ENCODE peak calls at places on chromosomes 5 and 9, in five cellular contexts. I is adrenal gland; V is ovary; T is naive thymus-derived CD4-positive, alpha-beta T cell; B is fibroblast of the aortic adventitia. D is an unnamed sample.

GRCh38 chr5:141654298-141654697 is 3.1 kb upstream of the FCHSD1 start:
- DNase-seq in T (no peak), I (no peak), B (peak), V (no peak), D (no peak)

GRCh38 chr5:103397996-103398581 is 139.5 kb downstream of the MACIR start:
- DNase-seq in I (no peak), T (no peak), B (peak), V (no peak), D (no peak)

GRCh38 chr9:72440383-72440782 is 75.4 kb upstream of the ZFAND5 start:
- DNase-seq in B (no peak), V (no peak), T (no peak), I (no peak), D (no peak)

GRCh38 chr9:82031538-82032280 is 43.1 kb downstream of the SPATA31D1 start:
- DNase-seq in T (no peak), I (peak), V (no peak), B (peak), D (no peak)

GRCh38 chr9:12882430-12882829 is 107.6 kb downstream of the LURAP1L start:
- DNase-seq in T (no peak), B (peak), V (no peak), I (no peak), D (no peak)

GRCh38 chr5:103587185-103587748 is 24.7 kb upstream of the NUDT12 start:
- DNase-seq in I (no peak), V (no peak), B (peak), T (no peak), D (no peak)

GRCh38 chr5:133404724-133405123 is 207.6 kb downstream of the FSTL4 start:
- DNase-seq in B (no peak), V (no peak), I (no peak), T (no peak), D (no peak)

GRCh38 chr5:164728733-164729132 is 1223.3 kb downstream of the MAT2B start:
- DNase-seq in B (no peak), I (no peak), V (no peak), T (no peak), D (no peak)

GRCh38 chr5:51028394-51028793 is 354.9 kb upstream of the ISL1 start:
- DNase-seq in T (no peak), I (no peak), B (no peak), V (no peak), D (no peak)

GRCh38 chr5:111930905-111931461 is 174.0 kb upstream of the NREP start:
- DNase-seq in B (peak), I (no peak), V (no peak), T (no peak), D (no peak)

GRCh38 chr9:79667716-79668458 is 96.1 kb downstream of the TLE4 start:
- DNase-seq in T (no peak), B (no peak), I (no peak), V (no peak), D (no peak)

GRCh38 chr5:55320571-55320970 is 12.8 kb downstream of the MTREX start:
- DNase-seq in B (peak), V (no peak), I (peak), T (no peak), D (no peak)

GRCh38 chr9:14173730-14174129 is 140.2 kb downstream of the NFIB start:
- DNase-seq in I (no peak), V (no peak), T (no peak), B (no peak), D (no peak)

GRCh38 chr5:153517105-153517700 is 26.7 kb downstream of the GRIA1 start:
- DNase-seq in I (no peak), T (no peak), V (no peak), B (no peak), D (no peak)

GRCh38 chr9:87267701-87268100 is 230.0 kb upstream of the DAPK1 start:
- DNase-seq in V (no peak), B (peak), T (no peak), I (no peak), D (no peak)

GRCh38 chr5:149754481-149754880 is 24.4 kb downstream of the PPARGC1B start:
- DNase-seq in I (no peak), V (no peak), T (no peak), B (no peak), D (no peak)

GRCh38 chr9:36535106-36535505 is 37.6 kb upstream of the MELK start:
- DNase-seq in I (no peak), V (no peak), B (no peak), T (no peak), D (no peak)

GRCh38 chr5:90519081-90519480 is 10.3 kb downstream of the LYSMD3 start:
- DNase-seq in I (no peak), T (no peak), V (no peak), B (no peak), D (no peak)

DNA sequence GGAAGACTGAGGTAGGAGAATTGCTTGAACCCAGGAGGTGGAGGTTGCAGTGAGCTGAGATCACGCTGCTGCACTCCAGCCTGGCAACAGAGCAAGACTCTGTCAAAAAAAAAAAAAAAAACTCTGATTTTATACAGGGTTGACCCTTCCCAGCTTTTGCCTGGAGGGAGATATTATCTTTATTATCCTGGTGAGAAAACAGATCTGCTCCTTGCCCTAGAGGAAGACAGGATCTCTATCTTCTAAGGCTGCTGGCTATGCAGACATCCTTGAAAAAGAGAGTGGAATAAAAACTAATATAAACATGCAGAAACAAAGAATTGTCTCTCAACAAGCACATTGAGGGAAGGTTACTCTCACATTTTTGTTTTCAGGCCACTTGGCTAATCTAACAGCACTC is 1503.4 kb upstream of the WWC1 start:
- DNase-seq in V (no peak), B (no peak), T (no peak), I (no peak), D (no peak)
- H3K4me3 ChIP-seq in V (no peak), B (no peak), T (no peak), I (no peak), D (no peak)

GRCh38 chr9:129383415-129384088 is 205.5 kb upstream of the IER5L start:
- DNase-seq in I (peak), T (peak), V (peak), B (peak), D (peak)
- H3K4me3 ChIP-seq in I (peak), T (peak), V (peak), B (peak), D (peak)

GRCh38 chr5:148750614-148751013 is 75.8 kb upstream of the ADRB2 start:
- DNase-seq in B (no peak), T (no peak), V (no peak), I (no peak), D (no peak)

GRCh38 chr5:148748702-148749101 is 77.7 kb upstream of the ADRB2 start:
- DNase-seq in T (no peak), B (no peak), I (no peak), V (no peak), D (no peak)

GRCh38 chr5:148751025-148751424 is 75.4 kb upstream of the ADRB2 start:
- DNase-seq in B (no peak), V (no peak), I (no peak), T (no peak), D (no peak)

GRCh38 chr5:148747536-148747906 is 78.9 kb upstream of the ADRB2 start:
- DNase-seq in V (no peak), B (no peak), I (no peak), T (no peak), D (no peak)

DNA sequence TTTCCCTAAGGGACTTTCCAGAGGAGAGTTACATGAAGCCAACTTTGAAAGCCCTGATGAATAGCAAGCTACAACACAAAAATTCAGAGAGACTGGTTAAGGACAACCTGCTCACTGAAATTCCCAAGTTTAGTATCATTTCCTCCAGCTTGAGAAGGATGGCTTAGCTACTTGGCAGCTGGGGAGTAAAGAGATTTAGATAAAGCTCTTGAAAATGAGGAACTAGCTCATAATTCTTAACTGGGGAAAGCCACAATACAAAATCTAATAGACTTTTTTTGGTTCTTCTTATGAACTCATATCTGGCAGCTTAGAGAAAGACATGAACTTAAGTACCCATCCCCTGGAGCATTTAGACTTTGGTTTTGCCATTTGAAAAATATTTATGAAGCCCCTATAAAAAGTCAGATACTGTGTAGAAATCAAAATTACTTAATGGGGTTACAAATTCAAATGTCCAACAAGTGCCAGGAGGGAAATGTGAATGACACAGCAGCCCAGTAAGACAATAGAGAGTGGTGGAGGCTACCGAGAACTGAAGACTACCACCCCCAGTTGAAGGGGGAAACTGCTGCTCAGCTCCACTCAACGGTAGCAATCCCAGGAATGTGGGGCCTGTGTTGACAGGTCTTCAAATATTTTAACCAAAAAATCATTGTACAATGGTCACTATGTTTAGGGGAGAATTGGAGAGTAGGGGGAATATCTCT is 79.4 kb upstream of the ADRB2 start:
- DNase-seq in T (no peak), V (no peak), I (no peak), B (peak), D (no peak)
- H3K4me3 ChIP-seq in T (no peak), V (no peak), I (no peak), B (no peak), D (no peak)

GRCh38 chr5:68252678-68253520 is 37.3 kb downstream of the PIK3R1 start:
- DNase-seq in B (peak), T (peak), I (peak), V (peak), D (peak)
- H3K4me3 ChIP-seq in B (no peak), T (no peak), I (no peak), V (no peak), D (no peak)

GRCh38 chr9:91946196-91946595 is 3.8 kb downstream of the ROR2 start:
- DNase-seq in B (no peak), T (no peak), V (no peak), I (no peak), D (no peak)
- H3K4me3 ChIP-seq in B (no peak), T (no peak), V (no peak), I (no peak), D (no peak)

DNA sequence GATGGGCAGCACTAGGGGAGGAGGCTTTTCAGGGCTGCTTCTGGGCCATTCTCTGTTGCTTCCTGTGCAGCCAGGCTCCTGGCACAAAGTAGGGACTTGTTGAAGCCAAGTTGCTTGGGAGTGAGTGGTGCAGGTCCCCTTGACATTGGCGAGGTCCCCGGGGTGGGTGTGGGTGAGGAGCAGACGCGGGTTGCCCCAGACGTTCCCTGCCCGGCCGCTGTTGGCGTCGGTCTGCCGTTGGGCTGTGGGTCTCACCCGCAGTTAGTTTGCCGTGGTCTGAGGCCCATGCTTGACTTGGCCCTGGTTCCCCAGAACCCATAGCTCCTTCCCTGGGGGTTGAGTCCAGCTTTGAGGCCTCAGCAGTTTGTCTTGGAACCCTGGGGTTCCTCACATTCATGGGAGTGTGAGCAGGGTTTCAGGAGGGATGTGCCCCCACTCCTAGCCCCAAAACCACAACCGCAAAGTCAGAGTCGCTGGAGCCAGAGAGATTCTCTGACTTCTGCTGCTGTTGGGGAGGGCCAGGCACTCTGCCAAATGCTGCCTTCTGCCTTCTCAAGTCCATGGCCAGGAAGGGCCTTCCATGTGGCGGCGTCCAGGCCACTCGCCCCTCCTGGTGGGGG is 77.5 kb downstream of the RXRA start:
- DNase-seq in B (peak), V (peak), T (peak), I (peak), D (peak)
- H3K4me3 ChIP-seq in B (no peak), V (no peak), T (no peak), I (no peak), D (no peak)

GRCh38 chr5:166979576-166979975 is 1311.9 kb upstream of the WWC1 start:
- DNase-seq in I (no peak), T (no peak), V (no peak), B (no peak), D (no peak)
- H3K4me3 ChIP-seq in I (peak), T (no peak), V (peak), B (peak), D (no peak)

DNA sequence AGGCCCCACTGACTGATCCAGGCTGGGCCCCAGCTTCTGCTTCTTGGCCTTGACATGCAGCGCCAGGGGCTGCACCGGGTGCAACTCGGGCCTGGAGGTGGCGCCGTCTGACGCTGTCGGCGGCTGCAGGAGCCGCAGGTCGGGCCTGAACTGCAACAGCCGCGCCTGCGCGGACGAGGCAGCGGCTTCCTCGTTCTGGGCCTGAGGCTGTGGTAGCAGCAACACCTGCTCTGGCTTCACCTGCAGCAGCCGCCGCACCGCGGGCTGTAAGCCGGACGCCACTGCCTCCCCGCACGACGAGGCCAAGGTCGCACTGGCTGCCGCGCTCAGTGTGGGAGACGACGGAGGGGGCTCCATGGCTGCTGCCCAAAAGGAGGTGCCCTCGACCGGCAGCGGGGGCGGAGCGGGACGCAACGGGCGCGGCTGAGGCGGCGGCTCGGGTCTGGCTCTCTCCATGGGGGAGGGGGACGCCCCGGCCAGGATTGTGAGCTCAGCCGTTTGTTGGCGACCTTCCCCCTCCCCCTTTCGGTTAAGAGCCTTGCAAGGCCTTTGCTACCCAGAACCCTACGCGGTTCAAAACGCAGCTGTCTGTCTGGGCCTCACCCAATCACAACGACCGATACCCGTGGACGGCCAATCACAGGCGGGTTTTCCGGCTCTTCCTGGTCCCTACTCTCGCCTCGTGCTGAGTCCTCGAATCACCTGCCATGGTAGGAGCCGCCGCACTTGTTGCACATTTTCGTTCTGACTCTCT is 438 bp downstream of the SOX30 start:
- DNase-seq in I (peak), T (peak), V (peak), B (no peak), D (peak)
- H3K4me3 ChIP-seq in I (peak), T (peak), V (peak), B (peak), D (peak)

D was measured in GM12865.